ENCODE peak calls at places on chromosome 19, in four cellular contexts. One of them, this sample, is unnamed.

GRCh38 chr19:57443121-57443696 is 8.1 kb downstream of the ZNF749 start:
- DNase-seq in K562: no peak
- DNase-seq in HepG2: no peak
- DNase-seq in GM12878: no peak
- DNase-seq in this sample: no peak

GRCh38 chr19:56637976-56638555 is 4.9 kb upstream of the SMIM17 start:
- DNase-seq in K562: peak; percentile 66
- DNase-seq in HepG2: peak; percentile 54
- DNase-seq in GM12878: no peak
- DNase-seq in this sample: peak; percentile 53

GRCh38 chr19:10361569-10362011 is 18.8 kb downstream of the TYK2 start:
- DNase-seq in K562: peak; percentile 27
- DNase-seq in HepG2: no peak
- DNase-seq in GM12878: no peak
- DNase-seq in this sample: no peak

GRCh38 chr19:52585101-52585500 is 15.0 kb downstream of the ZNF701 start:
- DNase-seq in K562: no peak
- DNase-seq in HepG2: no peak
- DNase-seq in GM12878: no peak
- DNase-seq in this sample: no peak

GRCh38 chr19:44570984-44571684 is 41.7 kb upstream of the CEACAM20 start:
- DNase-seq in K562: peak; percentile 86
- DNase-seq in HepG2: peak; percentile 80
- DNase-seq in GM12878: no peak
- DNase-seq in this sample: peak; percentile 71

GRCh38 chr19:49556412-49557398 is 23.7 kb downstream of the NOSIP start:
- DNase-seq in K562: no peak
- DNase-seq in HepG2: no peak
- DNase-seq in GM12878: no peak
- DNase-seq in this sample: no peak

GRCh38 chr19:13092608-13093260 is 9.9 kb downstream of the LYL1 start:
- DNase-seq in K562: no peak
- DNase-seq in HepG2: peak; percentile 13
- DNase-seq in GM12878: no peak
- DNase-seq in this sample: no peak

GRCh38 chr19:56109216-56109615 is 11.9 kb downstream of the ZNF787 start:
- DNase-seq in K562: no peak
- DNase-seq in HepG2: no peak
- DNase-seq in GM12878: no peak
- DNase-seq in this sample: no peak

GRCh38 chr19:36100476-36100875 is 10.5 kb upstream of the OVOL3 start:
- DNase-seq in K562: no peak
- DNase-seq in HepG2: no peak
- DNase-seq in GM12878: no peak
- DNase-seq in this sample: no peak

GRCh38 chr19:55088543-55089265 is 13.0 kb downstream of the EPS8L1 start:
- DNase-seq in K562: peak; percentile 87
- DNase-seq in HepG2: peak; percentile 59
- DNase-seq in GM12878: no peak
- DNase-seq in this sample: peak; percentile 82

GRCh38 chr19:12782174-12782423 is 6.7 kb upstream of the HOOK2 start:
- DNase-seq in K562: no peak
- DNase-seq in HepG2: no peak
- DNase-seq in GM12878: no peak
- DNase-seq in this sample: no peak

GRCh38 chr19:28744014-28744413 is 468.9 kb downstream of the UQCRFS1 start:
- DNase-seq in K562: no peak
- DNase-seq in HepG2: no peak
- DNase-seq in GM12878: no peak
- DNase-seq in this sample: no peak

GRCh38 chr19:38989066-38989605 is 13.6 kb upstream of the FBXO17 start:
- DNase-seq in K562: peak; percentile 21
- DNase-seq in HepG2: no peak
- DNase-seq in GM12878: no peak
- DNase-seq in this sample: peak; percentile 36

GRCh38 chr19:53991224-53992113 is at the start of gene CACNG6:
- DNase-seq in K562: no peak
- DNase-seq in HepG2: no peak
- DNase-seq in GM12878: no peak
- DNase-seq in this sample: peak; percentile 49

GRCh38 chr19:32450217-32450616 is 44.6 kb downstream of the DPY19L3 start:
- DNase-seq in K562: no peak
- DNase-seq in HepG2: no peak
- DNase-seq in GM12878: no peak
- DNase-seq in this sample: no peak

GRCh38 chr19:12064266-12065099 is at the start of gene ZNF844:
- DNase-seq in K562: peak; percentile 85
- DNase-seq in HepG2: peak; percentile 82
- DNase-seq in GM12878: peak; percentile 48
- DNase-seq in this sample: no peak

GRCh38 chr19:40605201-40605971 is 4.2 kb downstream of the LTBP4 start:
- DNase-seq in K562: peak; percentile 85
- DNase-seq in HepG2: peak; percentile 22
- DNase-seq in GM12878: peak; percentile 48
- DNase-seq in this sample: no peak
- TF ChIP-seq BHLHE40 in K562: no peak
- TF ChIP-seq BHLHE40 in HepG2: no peak
- TF ChIP-seq BHLHE40 in GM12878: peak; percentile 59
- TF ChIP-seq BHLHE40 in this sample: no peak

DNA sequence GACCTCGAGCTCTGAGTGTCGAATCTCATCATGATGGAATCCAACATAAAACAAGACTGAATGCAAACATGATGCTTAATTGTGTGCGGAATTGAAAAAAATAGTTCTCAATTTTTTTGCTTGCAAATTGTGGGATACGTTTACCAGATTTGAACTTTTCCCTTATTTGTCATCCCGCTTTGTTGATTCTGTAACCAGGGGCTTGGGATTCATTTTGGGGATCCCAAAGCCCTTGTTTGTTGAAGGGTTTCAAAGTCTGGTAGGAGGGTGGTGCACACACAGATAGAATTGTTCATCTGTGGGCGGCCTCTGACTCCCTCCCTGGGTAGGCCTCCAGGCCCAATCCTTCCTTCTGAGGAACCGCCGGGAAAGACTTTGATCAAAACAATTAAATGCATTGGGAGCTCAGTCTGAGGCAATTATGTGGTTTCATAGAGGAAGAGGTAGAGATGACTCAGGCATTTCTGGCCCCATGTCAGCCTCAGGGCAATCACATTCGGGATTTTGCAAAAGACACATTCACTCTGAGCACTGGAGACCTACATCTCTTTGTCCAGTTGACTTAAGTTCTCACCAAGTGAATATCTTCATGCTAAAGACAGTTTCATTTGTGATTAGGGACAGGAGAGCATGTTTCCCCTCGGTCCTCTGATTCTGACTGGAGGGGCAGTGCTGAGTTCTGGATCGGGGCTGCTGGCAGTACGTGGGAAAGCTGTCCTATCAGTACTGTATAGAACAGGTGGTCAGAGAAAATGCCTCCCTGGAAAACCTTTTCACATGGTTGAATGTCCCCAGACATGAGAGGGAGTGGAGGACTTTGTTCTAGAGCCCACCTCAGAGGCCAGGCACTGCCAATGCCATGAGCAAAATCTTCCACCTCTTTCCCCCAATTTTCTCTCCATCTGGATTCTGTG is 27.8 kb upstream of the IGFL4 start:
- DNase-seq in K562: no peak
- DNase-seq in HepG2: peak; percentile 92
- DNase-seq in GM12878: no peak
- DNase-seq in this sample: no peak
- TF ChIP-seq FOXK2 in K562: no peak
- TF ChIP-seq FOXK2 in HepG2: no peak
- TF ChIP-seq FOXK2 in GM12878: no peak
- TF ChIP-seq FOXK2 in this sample: no peak

DNA sequence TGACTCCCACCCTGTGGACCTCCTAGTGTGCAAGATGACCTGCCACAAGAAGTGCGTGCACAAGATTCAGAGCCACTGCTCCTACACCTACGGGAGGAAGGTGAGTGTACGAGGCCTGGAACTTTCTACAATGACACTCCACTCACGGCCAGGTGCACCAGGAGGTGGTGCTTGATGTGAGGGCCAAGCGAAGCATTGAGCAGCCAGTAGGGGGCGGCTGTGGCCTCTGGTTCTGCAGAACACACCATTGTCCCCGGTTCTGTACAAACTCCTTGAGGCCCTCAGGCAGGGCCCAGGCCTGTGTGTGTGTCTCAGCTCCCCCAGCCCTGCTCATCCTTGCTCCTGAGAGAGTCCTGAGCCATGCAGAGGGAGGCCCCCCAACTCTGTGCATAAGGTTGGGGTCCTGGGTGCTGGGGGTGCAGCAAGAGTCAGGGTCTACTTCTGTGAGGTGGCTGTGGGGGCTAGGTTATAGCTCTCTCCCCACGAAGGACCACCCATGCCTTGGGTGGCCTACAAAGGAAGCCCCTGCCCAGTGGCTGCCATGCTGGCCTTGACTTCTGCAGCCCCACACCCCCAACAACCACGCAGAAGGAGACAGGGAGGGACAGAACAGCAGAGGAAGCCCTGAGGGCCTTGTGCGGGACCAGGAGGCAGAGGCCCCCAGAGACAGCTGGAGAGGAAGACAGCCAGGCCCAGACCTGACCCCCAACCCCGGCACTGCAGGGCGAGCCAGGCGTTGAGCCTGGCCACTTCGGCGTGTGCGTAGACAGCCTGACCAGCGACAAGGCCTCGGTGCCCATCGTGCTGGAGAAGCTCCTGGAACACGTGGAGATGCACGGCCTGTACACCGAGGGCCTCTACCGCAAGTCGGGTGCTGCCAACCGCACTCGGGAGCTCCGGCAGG is 9.7 kb upstream of the USE1 start:
- DNase-seq in K562: peak; percentile 84
- DNase-seq in HepG2: peak; percentile 55
- DNase-seq in GM12878: no peak
- DNase-seq in this sample: peak; percentile 68
- TF ChIP-seq BHLHE40 in K562: no peak
- TF ChIP-seq BHLHE40 in HepG2: no peak
- TF ChIP-seq BHLHE40 in GM12878: no peak
- TF ChIP-seq BHLHE40 in this sample: no peak

DNA sequence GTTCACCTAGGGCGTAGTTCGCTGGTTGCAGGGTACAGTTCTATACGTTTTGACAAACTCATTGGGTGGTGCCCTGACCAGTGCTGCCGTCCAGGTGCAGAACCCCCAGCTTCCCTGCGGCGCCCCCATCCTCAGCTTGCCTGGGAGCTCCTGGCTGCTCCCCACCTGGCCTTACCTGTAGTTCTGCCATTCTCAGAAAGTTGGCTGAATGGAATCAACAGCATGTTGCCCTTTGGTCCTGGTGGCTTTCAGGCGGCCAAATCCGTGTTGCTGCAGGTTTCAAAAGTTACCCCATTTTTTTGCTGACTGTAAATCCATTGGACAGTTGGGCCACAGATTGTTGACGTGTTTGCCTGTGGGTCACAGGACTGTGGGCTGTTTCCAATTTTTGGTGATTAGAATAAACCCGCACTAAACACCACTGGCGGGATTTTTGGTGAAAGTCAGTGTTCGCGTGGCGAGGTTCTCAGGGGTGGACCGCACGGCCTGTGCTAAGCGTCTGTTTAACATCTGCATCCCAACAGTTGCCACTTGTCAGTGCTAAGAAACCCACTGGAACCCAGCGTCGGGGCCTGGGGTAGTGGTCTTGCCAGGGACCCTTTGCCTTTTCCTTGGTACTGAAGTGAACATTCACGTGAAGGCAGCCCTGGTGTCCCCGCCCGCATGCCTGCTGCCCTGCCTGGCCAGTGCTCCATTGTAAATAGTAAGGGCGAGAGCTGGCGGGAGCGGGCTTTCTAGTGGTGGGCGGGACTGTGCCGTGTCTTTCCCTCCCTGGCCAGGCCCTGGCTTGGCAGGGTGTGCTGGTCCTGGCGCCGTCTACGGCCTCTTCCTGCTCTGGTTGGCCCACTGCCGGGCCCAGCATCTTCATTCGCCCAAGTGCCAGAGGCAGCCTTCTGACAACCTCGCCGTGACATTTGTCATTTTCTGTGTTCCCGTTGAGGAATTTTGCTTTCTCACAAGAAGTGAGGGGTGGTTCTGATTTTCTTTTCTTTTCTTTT is 3.3 kb downstream of the DOT1L start:
- DNase-seq in K562: no peak
- DNase-seq in HepG2: peak; percentile 79
- DNase-seq in GM12878: no peak
- DNase-seq in this sample: no peak
- TF ChIP-seq FOXK2 in K562: no peak
- TF ChIP-seq FOXK2 in HepG2: peak; percentile 17
- TF ChIP-seq FOXK2 in GM12878: no peak
- TF ChIP-seq FOXK2 in this sample: no peak

GRCh38 chr19:46466536-46467199 is 4.7 kb downstream of the PNMA8A start:
- DNase-seq in K562: no peak
- DNase-seq in HepG2: no peak
- DNase-seq in GM12878: peak; percentile 55
- DNase-seq in this sample: no peak
- TF ChIP-seq BHLHE40 in K562: no peak
- TF ChIP-seq BHLHE40 in HepG2: no peak
- TF ChIP-seq BHLHE40 in GM12878: no peak
- TF ChIP-seq BHLHE40 in this sample: no peak